ENCODE peak calls at places on chromosomes 16 and 17, in ten cellular contexts. G is left ventricle myocardium inferior; X is stimulated activated CD4-positive, alpha-beta T cell treated with anti-CD3 and anti-CD28 coated beads, Interleukin-12 subunit alpha, Interleukin-12 subunit beta, amount 100 ng/mL, for 24 hours; L is activated gamma-delta T cell; U is cardiac septum; P is stromal cell of bone marrow; K is PC-9; Q is NCI-H748 treated with DMSO at 0.1 percent for 48 hours; S is Right ventricle myocardium superior; C is anterior cingulate cortex. Y is an unnamed sample.

GRCh38 chr17:16250635-16251034 is 33.6 kb downstream of the PIGL start:
- DNase-seq in G (no peak), X (no peak), L (no peak), U (no peak), P (no peak), K (no peak), Q (no peak), S (no peak), C (no peak), Y (no peak)

GRCh38 chr17:70307430-70307829 is 138.1 kb downstream of the KCNJ2 start:
- DNase-seq in G (no peak), X (no peak), L (no peak), U (no peak), P (no peak), K (no peak), Q (no peak), S (no peak), C (no peak), Y (no peak)

GRCh38 chr17:54883939-54884338 is 16.7 kb upstream of the TOM1L1 start:
- DNase-seq in G (no peak), X (no peak), L (no peak), U (no peak), P (no peak), K (no peak), Q (no peak), S (no peak), C (no peak), Y (no peak)

GRCh38 chr16:74892574-74893461 is 92.1 kb downstream of the WDR59 start:
- DNase-seq in G (no peak), X (no peak), L (no peak), U (no peak), P (no peak), K (no peak), Q (no peak), S (no peak), C (no peak), Y (no peak)

GRCh38 chr17:40312131-40312731 is 3.3 kb downstream of the RARA start:
- DNase-seq in G (peak; percentile 72), X (no peak), L (no peak), U (peak; percentile 88), P (no peak), K (peak; percentile 72), Q (no peak), S (no peak), C (no peak), Y (no peak)

GRCh38 chr16:68529931-68530667 is 9.0 kb upstream of the ZFP90 start:
- DNase-seq in G (peak; percentile 88), X (peak; percentile 89), L (peak; percentile 66), U (peak; percentile 91), P (peak; percentile 84), K (peak; percentile 55), Q (peak; percentile 75), S (peak; percentile 94), C (peak; percentile 69), Y (peak; percentile 10)

GRCh38 chr17:4249452-4250029 is 14.2 kb downstream of the ANKFY1 start:
- DNase-seq in G (no peak), X (no peak), L (no peak), U (no peak), P (no peak), K (no peak), Q (no peak), S (no peak), C (no peak), Y (no peak)

GRCh38 chr16:85573696-85574641 is 39.2 kb upstream of the GSE1 start:
- DNase-seq in G (peak; percentile 75), X (no peak), L (no peak), U (peak; percentile 85), P (no peak), K (no peak), Q (peak; percentile 9), S (peak; percentile 84), C (no peak), Y (no peak)

GRCh38 chr16:47490471-47490870 is 29.3 kb downstream of the PHKB start:
- DNase-seq in G (no peak), X (no peak), L (no peak), U (no peak), P (no peak), K (no peak), Q (no peak), S (no peak), C (no peak), Y (no peak)

GRCh38 chr16:31134625-31135534 is 647 bp downstream of the PRSS8 start:
- DNase-seq in G (no peak), X (no peak), L (no peak), U (no peak), P (no peak), K (peak; percentile 70), Q (no peak), S (no peak), C (no peak), Y (no peak)

GRCh38 chr17:7413346-7413985 is 5.8 kb downstream of the NLGN2 start:
- DNase-seq in G (no peak), X (no peak), L (no peak), U (no peak), P (no peak), K (no peak), Q (no peak), S (no peak), C (no peak), Y (no peak)

GRCh38 chr16:67470314-67470713 is 10.6 kb downstream of the ATP6V0D1 start:
- DNase-seq in G (peak; percentile 91), X (no peak), L (no peak), U (peak; percentile 89), P (no peak), K (no peak), Q (no peak), S (peak; percentile 94), C (peak; percentile 70), Y (no peak)

GRCh38 chr16:2949705-2950399 is 14.2 kb upstream of the KREMEN2 start:
- DNase-seq in G (no peak), X (no peak), L (no peak), U (no peak), P (no peak), K (no peak), Q (no peak), S (no peak), C (no peak), Y (no peak)

GRCh38 chr16:85052536-85052935 is 24.9 kb downstream of the KIAA0513 start:
- DNase-seq in G (no peak), X (no peak), L (no peak), U (no peak), P (no peak), K (no peak), Q (no peak), S (no peak), C (no peak), Y (no peak)

GRCh38 chr17:37293770-37294169 is 82.0 kb upstream of the C17orf78 start:
- DNase-seq in G (no peak), X (no peak), L (no peak), U (no peak), P (no peak), K (no peak), Q (no peak), S (no peak), C (no peak), Y (no peak)

GRCh38 chr16:12801511-12802042 is 2.1 kb downstream of the CPPED1 start:
- DNase-seq in G (no peak), X (no peak), L (no peak), U (no peak), P (peak; percentile 77), K (peak; percentile 98), Q (no peak), S (no peak), C (no peak), Y (no peak)

GRCh38 chr17:14933676-14934075 is 331.4 kb downstream of the PMP22 start:
- DNase-seq in G (no peak), X (no peak), L (no peak), U (no peak), P (no peak), K (no peak), Q (no peak), S (no peak), C (no peak), Y (no peak)

GRCh38 chr17:31907342-31907975 is 6.0 kb upstream of the UTP6 start:
- DNase-seq in G (no peak), X (no peak), L (no peak), U (no peak), P (peak; percentile 61), K (no peak), Q (no peak), S (no peak), C (no peak), Y (no peak)

Y was measured in NK-92 treated with Interleukin-12 subunit alpha and Interleukin-12 subunit beta, amount 100 ng/mL, for 24 hours.